ENCODE peak calls at places on chromosomes 3 and 15, in six cellular contexts. One of them, this sample, is unnamed. For H3K36me3, the result is how much of the 10 kb centered on the place peaks cover.

GRCh38 chr15:96047255-96047931 is 283.1 kb upstream of the NR2F2 start:
- DNase-seq in transverse colon: no peak
- DNase-seq in sigmoid colon: no peak
- DNase-seq in upper lobe of left lung: no peak
- DNase-seq in HepG2: no peak
- DNase-seq in stomach: no peak
- DNase-seq in this sample: no peak

GRCh38 chr3:42763023-42763422 is 10.0 kb downstream of the CCDC13 start:
- DNase-seq in upper lobe of left lung: no peak
- DNase-seq in transverse colon: no peak
- DNase-seq in stomach: no peak
- DNase-seq in HepG2: no peak
- DNase-seq in sigmoid colon: no peak
- DNase-seq in this sample: no peak

GRCh38 chr3:171454026-171454425 is 6.2 kb downstream of the TNIK start:
- DNase-seq in stomach: peak
- DNase-seq in HepG2: no peak
- DNase-seq in transverse colon: no peak
- DNase-seq in upper lobe of left lung: no peak
- DNase-seq in sigmoid colon: no peak
- DNase-seq in this sample: no peak

GRCh38 chr3:132726341-132726823 is 4.2 kb upstream of the NPHP3 start:
- DNase-seq in sigmoid colon: no peak
- DNase-seq in upper lobe of left lung: no peak
- DNase-seq in HepG2: peak
- DNase-seq in stomach: no peak
- DNase-seq in transverse colon: no peak
- DNase-seq in this sample: no peak

GRCh38 chr3:197545111-197545510 is 10.7 kb downstream of the BDH1 start:
- DNase-seq in stomach: no peak
- DNase-seq in transverse colon: no peak
- DNase-seq in upper lobe of left lung: no peak
- DNase-seq in sigmoid colon: no peak
- DNase-seq in HepG2: no peak
- DNase-seq in this sample: no peak

GRCh38 chr15:70132148-70132547 is 34.4 kb upstream of the TLE3 start:
- DNase-seq in upper lobe of left lung: no peak
- DNase-seq in HepG2: no peak
- DNase-seq in stomach: no peak
- DNase-seq in sigmoid colon: peak
- DNase-seq in transverse colon: no peak
- DNase-seq in this sample: peak

GRCh38 chr3:171306631-171307030 is 153.6 kb downstream of the TNIK start:
- DNase-seq in HepG2: no peak
- DNase-seq in stomach: peak
- DNase-seq in transverse colon: peak
- DNase-seq in sigmoid colon: peak
- DNase-seq in upper lobe of left lung: no peak
- DNase-seq in this sample: no peak

GRCh38 chr15:69668963-69669362 is 216.3 kb downstream of the RPLP1 start:
- DNase-seq in HepG2: no peak
- DNase-seq in transverse colon: peak
- DNase-seq in sigmoid colon: no peak
- DNase-seq in stomach: peak
- DNase-seq in upper lobe of left lung: peak
- DNase-seq in this sample: no peak

GRCh38 chr15:101151286-101151685 is 100.6 kb downstream of the CHSY1 start:
- DNase-seq in transverse colon: peak
- DNase-seq in sigmoid colon: peak
- DNase-seq in HepG2: no peak
- DNase-seq in upper lobe of left lung: no peak
- DNase-seq in stomach: no peak
- DNase-seq in this sample: no peak

GRCh38 chr15:90780916-90781315 is 63.8 kb downstream of the BLM start:
- DNase-seq in upper lobe of left lung: no peak
- DNase-seq in transverse colon: no peak
- DNase-seq in HepG2: no peak
- DNase-seq in sigmoid colon: no peak
- DNase-seq in stomach: no peak
- DNase-seq in this sample: no peak

GRCh38 chr15:50234764-50235163 is 30.8 kb downstream of the HDC start:
- DNase-seq in transverse colon: no peak
- DNase-seq in HepG2: no peak
- DNase-seq in sigmoid colon: no peak
- DNase-seq in upper lobe of left lung: no peak
- DNase-seq in stomach: no peak
- DNase-seq in this sample: no peak

GRCh38 chr15:29844290-29844903 is 22.1 kb upstream of the TJP1 start:
- DNase-seq in stomach: no peak
- DNase-seq in transverse colon: no peak
- DNase-seq in sigmoid colon: no peak
- DNase-seq in HepG2: no peak
- DNase-seq in upper lobe of left lung: no peak
- DNase-seq in this sample: no peak

GRCh38 chr3:119937229-119937628 is 155.3 kb downstream of the NR1I2 start:
- DNase-seq in transverse colon: no peak
- DNase-seq in upper lobe of left lung: no peak
- DNase-seq in stomach: no peak
- DNase-seq in HepG2: no peak
- DNase-seq in sigmoid colon: no peak
- DNase-seq in this sample: no peak

GRCh38 chr3:127078626-127079025 is 95.7 kb downstream of the PLXNA1 start:
- DNase-seq in stomach: no peak
- DNase-seq in transverse colon: no peak
- DNase-seq in upper lobe of left lung: no peak
- DNase-seq in HepG2: no peak
- DNase-seq in sigmoid colon: peak
- DNase-seq in this sample: no peak

GRCh38 chr3:12273045-12273695 is 15.7 kb upstream of the PPARG start:
- DNase-seq in stomach: no peak
- DNase-seq in HepG2: no peak
- DNase-seq in upper lobe of left lung: no peak
- DNase-seq in sigmoid colon: no peak
- DNase-seq in transverse colon: no peak
- DNase-seq in this sample: no peak

GRCh38 chr3:126291537-126291936 is 65.7 kb downstream of the KLF15 start:
- DNase-seq in sigmoid colon: no peak
- DNase-seq in transverse colon: no peak
- DNase-seq in stomach: no peak
- DNase-seq in upper lobe of left lung: no peak
- DNase-seq in HepG2: no peak
- DNase-seq in this sample: no peak

GRCh38 chr3:189361103-189361835 is 189.5 kb downstream of the TPRG1 start:
- DNase-seq in stomach: no peak
- DNase-seq in HepG2: no peak
- DNase-seq in upper lobe of left lung: no peak
- DNase-seq in transverse colon: no peak
- DNase-seq in sigmoid colon: no peak
- DNase-seq in this sample: no peak

GRCh38 chr3:70974752-70975151 is 608.8 kb downstream of the FOXP1 start:
- DNase-seq in stomach: no peak
- DNase-seq in upper lobe of left lung: no peak
- DNase-seq in HepG2: no peak
- DNase-seq in sigmoid colon: no peak
- DNase-seq in transverse colon: no peak
- DNase-seq in this sample: no peak

GRCh38 chr15:59662260-59662659 is 4.9 kb upstream of the GTF2A2 start:
- DNase-seq in stomach: no peak
- DNase-seq in sigmoid colon: no peak
- DNase-seq in upper lobe of left lung: no peak
- DNase-seq in transverse colon: no peak
- DNase-seq in HepG2: no peak
- DNase-seq in this sample: no peak

GRCh38 chr15:68309024-68309423 is 31.5 kb downstream of the FEM1B start:
- DNase-seq in transverse colon: no peak
- DNase-seq in stomach: no peak
- DNase-seq in HepG2: peak
- DNase-seq in sigmoid colon: no peak
- DNase-seq in upper lobe of left lung: no peak
- DNase-seq in this sample: no peak

GRCh38 chr15:39918688-39919385 is 1.2 kb downstream of the GPR176 start:
- DNase-seq in sigmoid colon: no peak
- DNase-seq in transverse colon: no peak
- DNase-seq in HepG2: no peak
- DNase-seq in stomach: no peak
- DNase-seq in upper lobe of left lung: no peak
- DNase-seq in this sample: no peak

GRCh38 chr3:54970895-54971294 is 43.0 kb upstream of the LRTM1 start:
- DNase-seq in sigmoid colon: no peak
- DNase-seq in upper lobe of left lung: no peak
- DNase-seq in transverse colon: no peak
- DNase-seq in HepG2: no peak
- DNase-seq in stomach: no peak
- DNase-seq in this sample: no peak

GRCh38 chr3:118544458-118544857 is 490.2 kb downstream of the IGSF11 start:
- DNase-seq in HepG2: no peak
- DNase-seq in sigmoid colon: no peak
- DNase-seq in upper lobe of left lung: no peak
- DNase-seq in stomach: no peak
- DNase-seq in transverse colon: peak
- DNase-seq in this sample: no peak

GRCh38 chr3:58064923-58065638 is 56.9 kb downstream of the FLNB start:
- DNase-seq in stomach: no peak
- DNase-seq in sigmoid colon: no peak
- DNase-seq in HepG2: no peak
- DNase-seq in upper lobe of left lung: no peak
- DNase-seq in transverse colon: no peak
- DNase-seq in this sample: no peak

GRCh38 chr3:58068126-58068809 is 60.0 kb downstream of the FLNB start:
- DNase-seq in upper lobe of left lung: no peak
- DNase-seq in stomach: peak
- DNase-seq in HepG2: peak
- DNase-seq in transverse colon: no peak
- DNase-seq in sigmoid colon: no peak
- DNase-seq in this sample: no peak

GRCh38 chr3:58065700-58066167 is 57.5 kb downstream of the FLNB start:
- DNase-seq in stomach: no peak
- DNase-seq in upper lobe of left lung: no peak
- DNase-seq in transverse colon: no peak
- DNase-seq in sigmoid colon: no peak
- DNase-seq in HepG2: peak
- DNase-seq in this sample: no peak

GRCh38 chr3:58063424-58063823 is 55.2 kb downstream of the FLNB start:
- DNase-seq in transverse colon: peak
- DNase-seq in stomach: peak
- DNase-seq in sigmoid colon: peak
- DNase-seq in upper lobe of left lung: no peak
- DNase-seq in HepG2: no peak
- DNase-seq in this sample: peak

GRCh38 chr3:58066842-58067241 is 58.6 kb downstream of the FLNB start:
- DNase-seq in transverse colon: no peak
- DNase-seq in stomach: no peak
- DNase-seq in sigmoid colon: no peak
- DNase-seq in upper lobe of left lung: no peak
- DNase-seq in HepG2: peak
- DNase-seq in this sample: no peak
- H3K36me3 ChIP-seq in transverse colon: under half
- H3K36me3 ChIP-seq in stomach: under half
- H3K36me3 ChIP-seq in sigmoid colon: under half
- H3K36me3 ChIP-seq in upper lobe of left lung: under half
- H3K36me3 ChIP-seq in HepG2: under half
- H3K36me3 ChIP-seq in this sample: under half

DNA sequence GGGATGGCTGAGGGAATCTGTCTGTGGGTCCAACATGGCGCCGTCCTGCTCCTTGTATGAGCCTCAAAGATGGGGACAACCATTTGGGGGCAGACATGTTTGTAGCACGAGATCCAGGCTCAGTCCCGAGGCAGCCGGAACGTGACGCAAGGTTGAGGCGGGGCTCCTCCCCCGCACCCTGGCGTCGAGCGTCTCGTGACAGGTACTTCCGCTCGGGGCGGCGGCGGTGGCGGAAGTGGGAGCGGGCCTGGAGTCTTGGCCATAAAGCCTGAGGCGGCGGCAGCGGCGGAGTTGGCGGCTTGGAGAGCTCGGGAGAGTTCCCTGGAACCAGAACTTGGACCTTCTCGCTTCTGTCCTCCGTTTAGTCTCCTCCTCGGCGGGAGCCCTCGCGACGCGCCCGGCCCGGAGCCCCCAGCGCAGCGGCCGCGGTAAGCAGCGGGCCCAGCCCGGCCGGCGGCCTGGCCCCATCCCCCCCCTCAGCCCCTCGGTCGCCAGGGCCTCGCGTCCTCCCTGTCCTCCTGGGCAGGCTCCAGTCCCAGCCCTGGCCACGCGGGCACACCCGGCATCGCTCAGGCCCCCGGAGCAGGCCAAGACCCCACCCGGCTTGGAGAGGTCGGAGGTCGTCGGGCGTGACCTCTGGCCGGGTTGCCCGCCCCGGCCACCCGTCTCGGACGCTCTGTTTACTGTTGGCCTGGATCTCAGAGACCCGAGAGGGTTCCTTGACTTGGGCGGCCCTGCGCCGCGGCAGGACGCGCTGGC is at the start of gene RAB7A:
- DNase-seq in sigmoid colon: peak
- DNase-seq in upper lobe of left lung: peak
- DNase-seq in transverse colon: peak
- DNase-seq in stomach: peak
- DNase-seq in HepG2: peak
- DNase-seq in this sample: peak
- TF ChIP-seq EP300 in sigmoid colon: peak
- TF ChIP-seq EP300 in upper lobe of left lung: peak
- TF ChIP-seq EP300 in transverse colon: peak
- TF ChIP-seq EP300 in stomach: peak
- TF ChIP-seq EP300 in HepG2: no peak
- TF ChIP-seq EP300 in this sample: peak

GRCh38 chr3:133821767-133822638 is 16.4 kb downstream of the SRPRB start:
- DNase-seq in upper lobe of left lung: no peak
- DNase-seq in transverse colon: peak
- DNase-seq in sigmoid colon: no peak
- DNase-seq in stomach: peak
- DNase-seq in HepG2: peak
- DNase-seq in this sample: peak
- H3K36me3 ChIP-seq in upper lobe of left lung: half or more
- H3K36me3 ChIP-seq in transverse colon: under half
- H3K36me3 ChIP-seq in sigmoid colon: under half
- H3K36me3 ChIP-seq in stomach: under half
- H3K36me3 ChIP-seq in HepG2: under half
- H3K36me3 ChIP-seq in this sample: under half

GRCh38 chr3:172846103-172846561 is 95.6 kb downstream of the ECT2 start:
- DNase-seq in stomach: no peak
- DNase-seq in transverse colon: no peak
- DNase-seq in sigmoid colon: no peak
- DNase-seq in upper lobe of left lung: no peak
- DNase-seq in HepG2: no peak
- DNase-seq in this sample: no peak

GRCh38 chr3:172840913-172841312 is 90.4 kb downstream of the ECT2 start:
- DNase-seq in upper lobe of left lung: no peak
- DNase-seq in sigmoid colon: no peak
- DNase-seq in HepG2: no peak
- DNase-seq in stomach: no peak
- DNase-seq in transverse colon: no peak
- DNase-seq in this sample: no peak

GRCh38 chr3:172846706-172847105 is 96.2 kb downstream of the ECT2 start:
- DNase-seq in upper lobe of left lung: no peak
- DNase-seq in transverse colon: no peak
- DNase-seq in sigmoid colon: no peak
- DNase-seq in stomach: no peak
- DNase-seq in HepG2: no peak
- DNase-seq in this sample: no peak

GRCh38 chr3:172847292-172847691 is 96.8 kb downstream of the ECT2 start:
- DNase-seq in sigmoid colon: no peak
- DNase-seq in upper lobe of left lung: no peak
- DNase-seq in stomach: no peak
- DNase-seq in HepG2: no peak
- DNase-seq in transverse colon: no peak
- DNase-seq in this sample: no peak

GRCh38 chr3:172844428-172844827 is 93.9 kb downstream of the ECT2 start:
- DNase-seq in stomach: no peak
- DNase-seq in sigmoid colon: no peak
- DNase-seq in upper lobe of left lung: no peak
- DNase-seq in HepG2: peak
- DNase-seq in transverse colon: no peak
- DNase-seq in this sample: no peak
- TF ChIP-seq EP300 in stomach: no peak
- TF ChIP-seq EP300 in sigmoid colon: no peak
- TF ChIP-seq EP300 in upper lobe of left lung: no peak
- TF ChIP-seq EP300 in HepG2: no peak
- TF ChIP-seq EP300 in transverse colon: no peak
- TF ChIP-seq EP300 in this sample: no peak

This sample was measured in ovary.